ENCODE peak calls at places on chromosomes 16 and 17, in ten cellular contexts. B is non-pigmented ciliary epithelial cell; X is CD8-positive, alpha-beta memory T cell; T is activated CD8-positive, alpha-beta memory T cell treated with anti-CD3 and anti-CD28 coated beads, Interleukin-2, amount 50 U/mL, for 4 hours; U is T-helper 2 cell; D is skeletal muscle cell; Q is fibroblast of the aortic adventitia; C is left kidney; V is CD8-positive, alpha-beta T cell; R is fibroblast of lung. G is an unnamed sample.

GRCh38 chr17:2694381-2695242 is 17.0 kb downstream of the CLUH start:
- DNase-seq in B (no peak), X (no peak), T (no peak), U (no peak), D (no peak), Q (no peak), C (no peak), V (no peak), R (no peak), G (no peak)

GRCh38 chr16:58010886-58011285 is 9.7 kb downstream of the USB1 start:
- DNase-seq in B (no peak), X (no peak), T (no peak), U (no peak), D (no peak), Q (no peak), C (no peak), V (no peak), R (no peak), G (no peak)

GRCh38 chr17:2863204-2863603 is 67.0 kb downstream of the RAP1GAP2 start:
- DNase-seq in B (no peak), X (no peak), T (no peak), U (no peak), D (no peak), Q (no peak), C (no peak), V (no peak), R (no peak), G (no peak)

GRCh38 chr16:3652373-3653037 is 2.0 kb upstream of the DNASE1 start:
- DNase-seq in B (no peak), X (no peak), T (peak; percentile 13), U (no peak), D (no peak), Q (no peak), C (no peak), V (no peak), R (no peak), G (no peak)

GRCh38 chr17:65173284-65173793 is 36.2 kb downstream of the RGS9 start:
- DNase-seq in B (no peak), X (peak; percentile 48), T (peak; percentile 52), U (peak; percentile 99), D (peak; percentile 78), Q (peak; percentile 21), C (peak; percentile 44), V (peak; percentile 80), R (peak; percentile 49), G (peak; percentile 7)

GRCh38 chr17:75044716-75045115 is 2.1 kb downstream of the ATP5PD start:
- DNase-seq in B (no peak), X (no peak), T (no peak), U (no peak), D (no peak), Q (no peak), C (no peak), V (no peak), R (no peak), G (no peak)

GRCh38 chr17:8482546-8482945 is 46.9 kb downstream of the NDEL1 start:
- DNase-seq in B (no peak), X (no peak), T (no peak), U (no peak), D (no peak), Q (no peak), C (no peak), V (no peak), R (no peak), G (no peak)

GRCh38 chr16:84735846-84736586 is 36.2 kb downstream of the USP10 start:
- DNase-seq in B (no peak), X (peak; percentile 50), T (peak; percentile 44), U (peak; percentile 25), D (no peak), Q (no peak), C (no peak), V (peak; percentile 50), R (no peak), G (peak; percentile 59)

GRCh38 chr16:73068546-73069401 is 20.8 kb upstream of the ZFHX3 start:
- DNase-seq in B (peak; percentile 96), X (no peak), T (no peak), U (no peak), D (peak; percentile 96), Q (peak; percentile 96), C (peak; percentile 84), V (no peak), R (peak; percentile 96), G (peak; percentile 64)

GRCh38 chr17:77790143-77790829 is 168.2 kb upstream of the TNRC6C start:
- DNase-seq in B (no peak), X (no peak), T (no peak), U (no peak), D (no peak), Q (no peak), C (peak; percentile 46), V (no peak), R (no peak), G (peak; percentile 50)

GRCh38 chr17:78641666-78642065 is 64.5 kb upstream of the DNAH17 start:
- DNase-seq in B (no peak), X (no peak), T (no peak), U (no peak), D (no peak), Q (no peak), C (no peak), V (no peak), R (no peak), G (no peak)

GRCh38 chr17:29568331-29569244 is at the start of gene TP53I13:
- DNase-seq in B (no peak), X (peak; percentile 82), T (peak; percentile 93), U (peak; percentile 94), D (no peak), Q (peak; percentile 75), C (peak; percentile 95), V (peak; percentile 81), R (peak; percentile 83), G (peak; percentile 63)

GRCh38 chr16:67562526-67562917 is at the start of gene CTCF:
- DNase-seq in B (no peak), X (no peak), T (peak; percentile 82), U (peak; percentile 90), D (no peak), Q (peak; percentile 75), C (peak; percentile 93), V (peak; percentile 84), R (peak; percentile 82), G (peak; percentile 70)

GRCh38 chr17:77374170-77374936 is 233.6 kb downstream of the SEC14L1 start:
- DNase-seq in B (no peak), X (peak; percentile 74), T (peak; percentile 71), U (peak; percentile 92), D (peak; percentile 78), Q (peak; percentile 90), C (peak; percentile 97), V (peak; percentile 79), R (peak; percentile 93), G (peak; percentile 84)

GRCh38 chr17:9532715-9533114 is 42.9 kb downstream of the STX8 start:
- DNase-seq in B (no peak), X (no peak), T (no peak), U (no peak), D (no peak), Q (no peak), C (no peak), V (no peak), R (no peak), G (no peak)

GRCh38 chr17:50768348-50768761 is 1.0 kb upstream of the ANKRD40CL start:
- DNase-seq in B (no peak), X (no peak), T (no peak), U (no peak), D (no peak), Q (no peak), C (no peak), V (no peak), R (no peak), G (no peak)

GRCh38 chr16:49158029-49158642 is 123.5 kb downstream of the CBLN1 start:
- DNase-seq in B (no peak), X (no peak), T (no peak), U (peak; percentile 41), D (no peak), Q (peak; percentile 5), C (peak; percentile 91), V (no peak), R (peak; percentile 5), G (peak; percentile 42)

GRCh38 chr16:47599512-47599911 is 138.4 kb downstream of the PHKB start:
- DNase-seq in B (no peak), X (no peak), T (no peak), U (no peak), D (no peak), Q (no peak), C (no peak), V (no peak), R (no peak), G (no peak)

GRCh38 chr17:59838196-59838911 is 54.4 kb downstream of the TUBD1 start:
- DNase-seq in B (no peak), X (no peak), T (no peak), U (peak; percentile 77), D (no peak), Q (peak; percentile 67), C (no peak), V (no peak), R (peak; percentile 65), G (no peak)

GRCh38 chr17:15978606-15979005 is 20.9 kb downstream of the ZSWIM7 start:
- DNase-seq in B (no peak), X (no peak), T (no peak), U (no peak), D (no peak), Q (no peak), C (no peak), V (no peak), R (no peak), G (no peak)

GRCh38 chr17:3335876-3336275 is 37.7 kb upstream of the OR3A1 start:
- DNase-seq in B (no peak), X (no peak), T (no peak), U (no peak), D (no peak), Q (no peak), C (peak; percentile 4), V (no peak), R (no peak), G (no peak)

GRCh38 chr16:85871756-85872155 is 27.2 kb upstream of the IRF8 start:
- DNase-seq in B (no peak), X (no peak), T (no peak), U (no peak), D (no peak), Q (peak; percentile 10), C (no peak), V (no peak), R (no peak), G (no peak)

GRCh38 chr17:16217002-16217635 is at the start of gene PIGL:
- DNase-seq in B (peak; percentile 88), X (peak; percentile 73), T (peak; percentile 84), U (peak; percentile 92), D (peak; percentile 79), Q (peak; percentile 98), C (peak; percentile 97), V (peak; percentile 80), R (peak; percentile 97), G (peak; percentile 96)

GRCh38 chr16:85490971-85491771 is 122.0 kb upstream of the GSE1 start:
- DNase-seq in B (no peak), X (peak; percentile 19), T (peak; percentile 51), U (peak; percentile 14), D (no peak), Q (no peak), C (no peak), V (peak; percentile 46), R (no peak), G (no peak)

GRCh38 chr16:66652661-66653060 is 43.9 kb downstream of the CMTM4 start:
- DNase-seq in B (no peak), X (no peak), T (no peak), U (no peak), D (no peak), Q (no peak), C (no peak), V (no peak), R (no peak), G (no peak)

GRCh38 chr16:57141822-57142631 is 43.8 kb downstream of the PSME3IP1 start:
- DNase-seq in B (no peak), X (peak; percentile 49), T (no peak), U (peak; percentile 64), D (no peak), Q (no peak), C (peak; percentile 45), V (peak; percentile 38), R (no peak), G (no peak)

GRCh38 chr16:20906225-20906870 is 5.8 kb downstream of the LYRM1 start:
- DNase-seq in B (no peak), X (no peak), T (no peak), U (no peak), D (peak; percentile 74), Q (peak; percentile 97), C (peak; percentile 36), V (no peak), R (peak; percentile 93), G (no peak)